ENCODE peak calls at places on chromosomes 11 and 22, in four cellular contexts. L is PC-9, W is Karpas-422, V is hepatocyte. M is an unnamed sample.

GRCh38 chr22:31244044-31244942 is 32.2 kb downstream of the LIMK2 start:
- DNase-seq in L (peak; percentile 55), W (no peak), V (peak; percentile 63), M (no peak)

GRCh38 chr11:76798656-76799055 is 15.5 kb downstream of the TSKU start:
- DNase-seq in L (no peak), W (no peak), V (no peak), M (no peak)

GRCh38 chr22:20243545-20244249 is 24.4 kb downstream of the RTN4R start:
- DNase-seq in L (peak; percentile 33), W (peak; percentile 83), V (peak; percentile 69), M (no peak)

GRCh38 chr22:32820131-32820882 is 18.8 kb downstream of the TIMP3 start:
- DNase-seq in L (no peak), W (no peak), V (no peak), M (no peak)

GRCh38 chr22:50605349-50606074 is 4.9 kb downstream of the MAPK8IP2 start:
- DNase-seq in L (no peak), W (no peak), V (no peak), M (no peak)

GRCh38 chr11:60859616-60860250 is 4.0 kb upstream of the PTGDR2 start:
- DNase-seq in L (no peak), W (no peak), V (no peak), M (no peak)

GRCh38 chr22:28441720-28442263 is 237.8 kb downstream of the TTC28 start:
- DNase-seq in L (no peak), W (no peak), V (peak; percentile 9), M (no peak)

GRCh38 chr22:40519284-40519947 is 117.1 kb downstream of the MRTFA start:
- DNase-seq in L (no peak), W (no peak), V (peak; percentile 18), M (peak; percentile 69)

GRCh38 chr11:113574171-113574570 is 99.0 kb upstream of the DRD2 start:
- DNase-seq in L (no peak), W (no peak), V (no peak), M (no peak)

GRCh38 chr22:25829808-25830777 is 88.1 kb downstream of the MYO18B start:
- DNase-seq in L (no peak), W (no peak), V (no peak), M (no peak)

GRCh38 chr11:35047179-35047578 is 91.8 kb upstream of the CD44 start:
- DNase-seq in L (no peak), W (no peak), V (no peak), M (no peak)

GRCh38 chr11:68315581-68315920 is 3.2 kb downstream of the LRP5 start:
- DNase-seq in L (peak; percentile 49), W (no peak), V (no peak), M (no peak)

GRCh38 chr11:60194511-60194910 is 11.6 kb upstream of the MS4A6A start:
- DNase-seq in L (no peak), W (no peak), V (no peak), M (no peak)

GRCh38 chr11:8867856-8868705 is 42.9 kb upstream of the AKIP1 start:
- DNase-seq in L (peak; percentile 6), W (no peak), V (no peak), M (no peak)

GRCh38 chr22:49659924-49660315 is 167.8 kb downstream of the BRD1 start:
- DNase-seq in L (no peak), W (no peak), V (no peak), M (no peak)

GRCh38 chr11:19374189-19374588 is 133.4 kb upstream of the E2F8 start:
- DNase-seq in L (peak; percentile 31), W (no peak), V (no peak), M (no peak)

GRCh38 chr22:37186997-37187522 is 987 bp downstream of the C1QTNF6 start:
- DNase-seq in L (peak; percentile 24), W (no peak), V (no peak), M (no peak)

GRCh38 chr11:92776676-92777075 is 192.8 kb upstream of the MTNR1B start:
- DNase-seq in L (no peak), W (no peak), V (no peak), M (no peak)

GRCh38 chr11:10441021-10441523 is 14.0 kb upstream of the AMPD3 start:
- DNase-seq in L (no peak), W (no peak), V (no peak), M (no peak)

GRCh38 chr22:46436595-46437163 is 100.7 kb downstream of the CELSR1 start:
- DNase-seq in L (no peak), W (no peak), V (no peak), M (no peak)

GRCh38 chr22:19882446-19883381 is 28.0 kb upstream of the GNB1L start:
- DNase-seq in L (no peak), W (no peak), V (no peak), M (no peak)

GRCh38 chr11:117232022-117232878 is at the start of the genes PCSK7 and RNF214:
- DNase-seq in L (peak; percentile 73), W (peak; percentile 88), V (peak; percentile 93), M (peak; percentile 82)

GRCh38 chr22:31085493-31085824 is 4.3 kb downstream of the SMTN start:
- DNase-seq in L (no peak), W (no peak), V (peak; percentile 26), M (no peak)

GRCh38 chr11:20162824-20163777 is 2.8 kb upstream of the DBX1 start:
- DNase-seq in L (no peak), W (no peak), V (peak; percentile 35), M (no peak)

GRCh38 chr11:14566331-14567063 is 46.3 kb upstream of the PSMA1 start:
- DNase-seq in L (no peak), W (no peak), V (peak; percentile 13), M (peak; percentile 31)

GRCh38 chr22:41862530-41863266 is 29.8 kb downstream of the SREBF2 start:
- DNase-seq in L (no peak), W (no peak), V (no peak), M (no peak)

GRCh38 chr11:119540370-119541125 is 117.6 kb upstream of the THY1 start:
- DNase-seq in L (no peak), W (no peak), V (peak; percentile 1), M (no peak)

GRCh38 chr11:117575856-117576255 is 221.2 kb downstream of the DSCAML1 start:
- DNase-seq in L (no peak), W (no peak), V (no peak), M (no peak)

GRCh38 chr11:37687130-37687529 is 1089.1 kb upstream of the RAG2 start:
- DNase-seq in L (no peak), W (no peak), V (no peak), M (no peak)

GRCh38 chr11:93543292-93543977 is at the start of gene SMCO4:
- DNase-seq in L (peak; percentile 78), W (peak; percentile 92), V (peak; percentile 94), M (peak; percentile 76)

GRCh38 chr22:31346255-31346732 is at the start of gene PATZ1:
- DNase-seq in L (peak; percentile 70), W (peak; percentile 95), V (peak; percentile 86), M (peak; percentile 77)

GRCh38 chr11:76670475-76671235 is at the start of gene LRRC32:
- DNase-seq in L (no peak), W (peak; percentile 73), V (peak; percentile 55), M (no peak)

GRCh38 chr11:638616-639323 is 1.7 kb downstream of the DRD4 start:
- DNase-seq in L (no peak), W (no peak), V (peak; percentile 38), M (no peak)

GRCh38 chr11:76770642-76771445 is 12.3 kb upstream of the TSKU start:
- DNase-seq in L (peak; percentile 81), W (no peak), V (peak; percentile 65), M (peak; percentile 76)

GRCh38 chr22:36211237-36211881 is 9.8 kb upstream of the APOL4 start:
- DNase-seq in L (no peak), W (no peak), V (no peak), M (peak; percentile 21)

GRCh38 chr11:22193348-22194051 is 615 bp downstream of the ANO5 start:
- DNase-seq in L (no peak), W (no peak), V (peak; percentile 50), M (peak; percentile 28)

GRCh38 chr11:104323841-104324240 is 159.9 kb upstream of the PDGFD start:
- DNase-seq in L (no peak), W (no peak), V (no peak), M (no peak)

DNA sequence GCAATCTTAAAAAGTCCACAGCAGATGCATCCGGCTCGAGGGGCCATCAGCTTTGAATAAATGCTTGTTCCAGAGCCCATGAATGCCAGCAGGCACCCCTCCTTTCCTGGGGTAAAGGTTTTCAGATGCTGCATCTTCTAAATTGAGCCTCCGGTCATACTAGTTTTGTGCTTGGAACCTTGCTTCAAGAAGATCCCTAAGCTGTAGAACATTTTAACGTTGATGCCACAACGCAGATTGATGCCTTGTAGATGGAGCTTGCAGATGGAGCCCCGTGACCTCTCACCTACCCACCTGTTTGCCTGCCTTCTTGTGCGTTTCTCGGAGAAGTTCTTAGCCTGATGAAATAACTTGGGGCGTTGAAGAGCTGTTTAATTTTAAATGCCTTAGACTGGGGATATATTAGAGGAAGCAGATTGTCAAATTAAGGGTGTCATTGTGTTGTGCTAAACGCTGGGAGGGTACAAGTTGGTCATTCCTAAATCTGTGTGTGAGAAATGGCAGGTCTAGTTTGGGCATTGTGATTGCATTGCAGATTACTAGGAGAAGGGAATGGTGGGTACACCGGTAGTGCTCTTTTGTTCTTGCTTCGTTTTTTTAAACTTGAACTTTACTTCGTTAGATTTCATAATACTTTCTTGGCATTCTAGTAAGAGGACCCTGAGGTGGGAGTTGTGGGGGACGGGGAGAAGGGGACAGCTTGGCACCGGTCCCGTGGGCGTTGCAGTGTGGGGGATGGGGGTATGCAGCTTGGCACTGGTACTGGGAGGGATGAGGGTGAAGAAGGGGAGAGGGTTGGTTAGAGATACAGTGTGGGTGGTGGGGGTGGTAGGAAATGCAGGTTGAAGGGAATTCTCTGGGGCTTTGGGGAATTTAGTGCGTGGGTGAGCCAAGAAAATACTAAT is 1.9 kb downstream of the NEAT1 start:
- DNase-seq in L (peak; percentile 46), W (peak; percentile 78), V (no peak), M (peak; percentile 57)
- H3K4me1 ChIP-seq in L (peaks cover 54% of the 10 kb centered on the region), W (peaks cover 91% of the 10 kb centered on the region), V (peaks cover 18% of the 10 kb centered on the region), M (peaks cover 37% of the 10 kb centered on the region)

GRCh38 chr11:132898676-132899075 is 633.6 kb downstream of the OPCML start:
- DNase-seq in L (no peak), W (no peak), V (no peak), M (no peak)
- H3K9me2 ChIP-seq in L (no peaks in the 10 kb centered on the region), W (no peaks in the 10 kb centered on the region), V (no peaks in the 10 kb centered on the region), M (no peaks in the 10 kb centered on the region)

DNA sequence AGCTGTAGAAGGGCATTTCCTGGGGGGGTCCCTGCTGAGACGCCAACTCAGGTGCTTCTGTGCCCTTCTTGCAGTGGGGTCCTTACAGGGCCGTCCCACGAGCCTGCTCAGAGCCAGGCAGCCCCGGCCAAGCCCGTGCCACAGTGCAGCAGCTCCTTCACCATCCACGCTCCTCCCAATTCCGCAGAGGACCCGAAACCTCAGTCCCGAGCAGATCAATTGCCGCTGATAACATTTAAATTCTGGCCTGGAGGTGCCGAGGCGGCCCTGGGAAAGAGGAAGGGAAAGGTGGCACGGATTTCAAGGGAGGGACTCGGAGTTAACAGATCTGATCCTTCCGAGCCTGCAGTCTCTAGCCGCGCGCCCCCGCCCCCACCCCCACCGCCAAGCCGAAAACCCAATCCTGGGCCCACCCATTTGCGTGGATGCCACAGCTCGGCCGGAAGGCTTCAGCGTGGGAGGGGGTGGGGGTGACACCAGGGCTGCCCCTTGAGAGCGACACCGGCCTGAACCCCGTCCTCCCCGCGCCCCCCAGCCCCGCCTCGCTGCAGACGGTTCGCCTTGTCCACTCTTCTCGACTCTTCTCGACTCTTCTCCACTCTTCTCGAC is 32.3 kb upstream of the JAM3 start:
- DNase-seq in L (no peak), W (no peak), V (no peak), M (no peak)
- H3K4me3 ChIP-seq in L (no peak overlapping the region), W (peak overlapping the region; percentile 68), V (peak overlapping the region; percentile 63), M (peak overlapping the region; percentile 35)

DNA sequence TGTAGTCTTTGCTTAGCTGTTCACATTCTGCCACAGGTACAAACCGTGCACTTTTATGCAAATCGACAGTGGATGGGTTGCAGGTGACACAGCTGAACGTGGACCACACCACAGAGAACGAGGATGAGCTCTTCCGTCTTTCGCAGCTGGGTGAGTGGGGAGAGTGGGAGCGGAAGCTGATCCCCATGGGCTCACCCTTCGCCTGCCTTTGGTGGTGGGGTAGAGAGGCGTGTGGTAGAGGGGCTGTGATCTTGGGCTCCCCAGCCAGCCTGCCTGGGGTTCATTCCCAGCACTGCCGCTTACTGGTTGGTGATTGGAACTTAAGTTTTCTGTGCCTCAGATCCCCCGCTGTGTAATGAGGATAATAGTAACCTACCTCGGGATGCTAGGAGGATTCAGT is 19.1 kb downstream of the TAB1 start:
- DNase-seq in L (no peak), W (no peak), V (no peak), M (no peak)
- H3K4me1 ChIP-seq in L (no peaks in the 10 kb centered on the region), W (peaks cover 9% of the 10 kb centered on the region), V (no peaks in the 10 kb centered on the region), M (peaks cover 13% of the 10 kb centered on the region)

M was measured in MM.1S.